ENCODE peak calls at places on chromosomes 11 and 22, in four cellular contexts. T is A549, O is heart left ventricle, B is spleen. R is an unnamed sample.

GRCh38 chr22:40666151-40666848 is 13.0 kb upstream of the MCHR1 start:
- DNase-seq in T (no peak), O (no peak), B (no peak), R (no peak)

GRCh38 chr22:48968201-48968959 is 859.3 kb downstream of the BRD1 start:
- DNase-seq in T (peak; percentile 11), O (no peak), B (peak; percentile 51), R (no peak)

GRCh38 chr11:107017104-107017432 is 1.2 kb downstream of the GUCY1A2 start:
- DNase-seq in T (no peak), O (peak; percentile 24), B (no peak), R (no peak)

GRCh38 chr11:2778630-2779498 is 79.1 kb upstream of the KCNQ1OT1 start:
- DNase-seq in T (peak; percentile 26), O (peak; percentile 94), B (peak; percentile 86), R (peak; percentile 89)

GRCh38 chr22:49867303-49868250 is 13.9 kb downstream of the ZBED4 start:
- DNase-seq in T (no peak), O (no peak), B (peak; percentile 40), R (no peak)

GRCh38 chr11:72305077-72305476 is 61.1 kb upstream of the PHOX2A start:
- DNase-seq in T (no peak), O (no peak), B (no peak), R (no peak)

GRCh38 chr11:104146421-104146820 is 17.5 kb downstream of the PDGFD start:
- DNase-seq in T (no peak), O (no peak), B (no peak), R (no peak)

GRCh38 chr11:126083829-126084607 is 21.4 kb upstream of the CDON start:
- DNase-seq in T (no peak), O (no peak), B (no peak), R (no peak)

GRCh38 chr11:64237484-64237951 is 3.1 kb downstream of the VEGFB start:
- DNase-seq in T (no peak), O (no peak), B (no peak), R (no peak)

GRCh38 chr11:73308003-73308962 is at the start of gene ARHGEF17:
- DNase-seq in T (peak; percentile 83), O (peak; percentile 84), B (peak; percentile 87), R (no peak)

GRCh38 chr11:73306069-73306468 is 2.0 kb upstream of the ARHGEF17 start:
- DNase-seq in T (peak; percentile 30), O (no peak), B (no peak), R (no peak)

GRCh38 chr11:73308963-73309960 is 1.2 kb downstream of the ARHGEF17 start:
- DNase-seq in T (peak; percentile 88), O (peak; percentile 95), B (peak; percentile 91), R (peak; percentile 60)

GRCh38 chr11:73306977-73307322 is 1.1 kb upstream of the ARHGEF17 start:
- DNase-seq in T (no peak), O (no peak), B (no peak), R (no peak)

DNA sequence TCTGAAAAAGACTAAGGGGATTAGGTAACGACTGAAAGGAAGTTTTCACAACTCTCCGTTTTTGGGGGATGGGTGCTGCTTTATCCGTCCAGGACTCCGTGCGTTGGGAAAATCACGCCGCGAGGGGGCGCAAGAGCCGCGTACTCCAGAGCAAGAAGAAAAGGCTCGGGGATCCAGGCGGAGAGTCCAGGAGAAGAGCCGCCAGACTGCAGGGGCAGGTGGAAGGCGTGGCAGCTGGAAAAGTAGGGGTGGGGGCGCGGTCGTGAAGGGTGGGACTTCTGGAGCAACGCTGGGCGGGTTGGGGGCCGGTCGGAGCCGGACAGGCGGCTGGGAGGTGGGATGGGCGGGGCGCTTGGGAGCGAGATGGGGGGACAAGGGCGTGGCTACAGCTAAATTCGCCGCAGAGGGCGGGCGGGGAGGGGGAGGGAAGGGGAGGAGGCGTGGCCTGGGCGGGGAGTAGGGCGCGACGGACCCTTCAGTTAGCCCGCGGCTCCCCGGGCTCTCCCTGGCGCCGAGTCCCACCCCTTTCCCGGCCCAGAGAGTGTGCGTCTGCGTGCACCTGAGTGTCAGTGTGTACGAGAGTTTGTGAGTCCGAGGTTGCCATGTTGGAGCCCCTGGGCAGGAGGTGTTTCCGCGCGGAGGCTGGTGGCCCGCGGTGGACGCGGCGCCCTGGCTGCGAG is 613 bp upstream of the ARHGEF17 start:
- DNase-seq in T (peak; percentile 98), O (peak; percentile 97), B (peak; percentile 97), R (peak; percentile 88)
- TF ChIP-seq POLR2A in T (peak; percentile 59), O (no peak), B (no peak), R (peak; percentile 29)

GRCh38 chr11:19185036-19185435 is 16.7 kb downstream of the CSRP3 start:
- DNase-seq in T (no peak), O (no peak), B (no peak), R (no peak)

GRCh38 chr11:19185516-19186052 is 16.2 kb downstream of the CSRP3 start:
- DNase-seq in T (no peak), O (no peak), B (no peak), R (no peak)

GRCh38 chr11:19183641-19184040 is 18.1 kb downstream of the CSRP3 start:
- DNase-seq in T (no peak), O (no peak), B (no peak), R (no peak)

GRCh38 chr11:19187880-19188279 is 13.9 kb downstream of the CSRP3 start:
- DNase-seq in T (no peak), O (no peak), B (no peak), R (no peak)

DNA sequence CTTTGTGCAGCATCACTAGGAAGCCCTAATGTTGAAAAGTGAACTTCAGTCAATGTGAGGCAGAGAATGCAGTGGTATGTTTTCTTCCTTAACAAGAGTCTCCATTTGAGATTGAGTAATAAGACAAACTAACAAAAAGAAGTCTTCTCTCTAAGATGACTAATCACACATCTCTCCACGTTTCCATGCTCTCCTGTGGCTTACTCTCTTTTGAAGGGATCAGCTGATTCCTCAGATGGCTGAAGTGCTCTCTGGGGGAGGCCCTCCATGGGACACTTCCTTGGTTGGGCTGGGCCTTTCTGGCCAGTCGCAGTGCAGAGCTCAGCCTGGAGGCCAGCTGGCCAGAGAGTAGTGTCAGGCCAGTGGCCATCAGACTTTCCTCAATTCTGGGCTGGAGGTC is 14.7 kb downstream of the CSRP3 start:
- DNase-seq in T (no peak), O (no peak), B (no peak), R (no peak)
- H3K27ac ChIP-seq in T (no peak overlapping the region), O (no peak overlapping the region), B (no peak overlapping the region), R (peak overlapping the region; percentile 33)

GRCh38 chr11:75277211-75277805 is 36.7 kb downstream of the TPBGL start:
- DNase-seq in T (no peak), O (no peak), B (peak; percentile 57), R (peak; percentile 4)
- H3K4me3 ChIP-seq in T (no peak overlapping the region), O (no peak overlapping the region), B (no peak overlapping the region), R (no peak overlapping the region)

DNA sequence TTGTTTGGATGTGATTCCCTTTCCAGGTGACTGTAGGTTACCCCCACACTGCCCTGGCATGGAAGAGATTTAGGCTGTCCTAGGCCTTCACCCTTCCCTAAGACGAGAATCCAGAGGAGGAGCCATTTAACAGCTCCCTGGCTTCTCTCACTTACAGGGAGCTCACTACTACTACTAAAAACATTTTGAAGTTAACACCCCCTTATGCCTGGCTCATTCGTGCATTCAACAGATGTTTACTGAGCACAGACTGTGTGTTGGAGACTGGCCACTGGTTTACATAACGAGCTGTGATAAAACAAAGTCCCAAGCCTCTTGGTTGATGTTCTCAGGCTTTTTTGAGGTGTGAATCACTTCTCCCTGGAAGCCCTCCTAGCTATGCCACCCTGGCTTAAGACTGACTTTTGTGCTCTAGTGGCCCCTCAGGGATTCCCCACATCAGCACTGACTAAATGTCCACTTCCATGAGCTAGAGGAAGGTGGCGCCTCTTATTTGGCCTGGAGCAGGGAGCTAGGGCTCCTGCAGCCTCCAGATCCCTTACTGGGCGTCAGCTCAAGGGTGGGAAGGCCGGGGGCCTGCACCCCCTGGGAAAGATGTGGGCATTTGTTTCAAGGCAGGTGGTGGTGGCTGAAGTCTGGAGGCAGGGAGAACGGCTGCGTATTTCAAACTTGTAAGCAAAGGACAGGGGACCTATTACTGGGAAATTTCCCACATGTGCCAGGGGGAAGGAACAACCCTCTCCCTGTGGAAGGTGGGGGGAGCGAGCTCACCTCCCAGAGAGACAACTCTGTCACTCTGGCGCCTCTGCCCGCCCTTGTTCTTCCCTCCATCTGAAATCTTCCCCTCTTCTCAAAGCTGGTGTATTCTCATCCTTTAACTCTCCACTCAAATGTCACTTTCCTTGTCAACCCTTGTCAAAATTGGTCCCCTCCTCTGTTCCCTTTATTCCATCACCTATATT is 19.4 kb upstream of the MALAT1 start:
- DNase-seq in T (peak; percentile 86), O (peak; percentile 79), B (no peak), R (peak; percentile 86)
- TF ChIP-seq POLR2A in T (no peak), O (no peak), B (no peak), R (peak; percentile 82)

GRCh38 chr11:57792870-57793269 is 31.3 kb downstream of the CTNND1 start:
- DNase-seq in T (peak; percentile 36), O (no peak), B (no peak), R (no peak)

GRCh38 chr11:57793711-57794110 is 32.1 kb downstream of the CTNND1 start:
- DNase-seq in T (no peak), O (no peak), B (no peak), R (no peak)

GRCh38 chr11:57792060-57792541 is 30.5 kb downstream of the CTNND1 start:
- DNase-seq in T (no peak), O (peak; percentile 71), B (peak; percentile 96), R (peak; percentile 50)

GRCh38 chr11:57787920-57788716 is 26.5 kb downstream of the CTNND1 start:
- DNase-seq in T (no peak), O (no peak), B (no peak), R (no peak)

DNA sequence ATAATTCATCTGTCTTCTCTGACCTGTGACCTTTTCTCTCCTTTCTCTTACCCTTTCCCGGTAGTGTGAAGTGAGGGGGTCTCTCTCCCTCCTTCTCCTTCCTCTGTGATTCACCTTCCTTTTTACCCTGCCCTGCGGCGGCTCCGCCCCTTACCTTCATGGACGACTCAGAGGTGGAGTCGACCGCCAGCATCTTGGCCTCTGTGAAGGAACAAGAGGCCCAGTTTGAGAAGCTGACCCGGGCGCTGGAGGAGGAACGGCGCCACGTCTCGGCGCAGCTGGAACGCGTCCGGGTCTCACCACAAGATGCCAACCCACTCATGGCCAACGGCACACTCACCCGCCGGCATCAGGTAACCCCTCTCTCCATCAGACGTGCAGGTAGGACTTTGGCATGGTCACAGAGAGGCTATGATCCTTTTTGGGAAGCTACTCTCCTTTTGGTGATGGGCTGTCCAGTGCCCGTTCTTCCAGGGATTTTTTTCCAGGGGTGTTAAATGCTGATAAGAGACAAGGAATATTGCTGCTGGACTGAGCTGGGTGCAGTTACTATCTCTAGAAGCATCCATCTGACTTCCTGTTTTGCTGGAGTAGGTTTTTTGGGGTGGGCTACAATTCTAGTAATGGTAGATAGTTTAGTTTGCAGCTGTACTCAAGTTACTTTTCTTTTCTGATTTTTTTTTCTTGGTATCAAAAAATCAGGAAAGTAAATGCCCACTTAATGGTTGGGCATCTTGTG is 29.9 kb downstream of the CTNND1 start:
- DNase-seq in T (no peak), O (no peak), B (peak; percentile 82), R (no peak)
- H3K27ac ChIP-seq in T (peak overlapping the region; percentile 71), O (peak overlapping the region; percentile 60), B (peak overlapping the region; percentile 82), R (peak overlapping the region; percentile 46)